ENCODE peak calls at places on chromosomes 6 and 20, in four cellular contexts. Q, W, I and O are unnamed samples.

GRCh38 chr6:41448256-41448655 is 97.9 kb upstream of the FOXP4 start:
- DNase-seq in Q (no peak), W (no peak), I (no peak), O (no peak)

GRCh38 chr20:55103188-55103587 is 627.8 kb downstream of the DOK5 start:
- DNase-seq in Q (no peak), W (no peak), I (no peak), O (no peak)

GRCh38 chr6:18656506-18656905 is 269.4 kb downstream of the RNF144B start:
- DNase-seq in Q (no peak), W (no peak), I (no peak), O (no peak)

GRCh38 chr20:40313730-40314129 is 375.3 kb downstream of the MAFB start:
- DNase-seq in Q (no peak), W (no peak), I (no peak), O (no peak)

GRCh38 chr6:35534396-35535170 is 21.9 kb upstream of the TULP1 start:
- DNase-seq in Q (no peak), W (no peak), I (no peak), O (peak)

GRCh38 chr20:57030611-57031600 is 235.5 kb downstream of the BMP7 start:
- DNase-seq in Q (no peak), W (no peak), I (no peak), O (no peak)

GRCh38 chr6:81475646-81476045 is 276.8 kb downstream of the TENT5A start:
- DNase-seq in Q (no peak), W (no peak), I (no peak), O (no peak)

GRCh38 chr20:47795214-47795667 is 10.0 kb upstream of the SULF2 start:
- DNase-seq in Q (no peak), W (no peak), I (peak), O (no peak)

GRCh38 chr20:51378171-51378928 is 164.2 kb downstream of the NFATC2 start:
- DNase-seq in Q (no peak), W (no peak), I (no peak), O (no peak)

GRCh38 chr6:118889163-118889562 is 4.8 kb upstream of the ASF1A start:
- DNase-seq in Q (no peak), W (no peak), I (no peak), O (no peak)

GRCh38 chr6:126015869-126016268 is 29.5 kb downstream of the TRMT11 start:
- DNase-seq in Q (no peak), W (no peak), I (no peak), O (no peak)

GRCh38 chr6:2205396-2205795 is 40.0 kb downstream of the GMDS start:
- DNase-seq in Q (no peak), W (no peak), I (no peak), O (no peak)

GRCh38 chr6:7185561-7185960 is 77.8 kb downstream of the RREB1 start:
- DNase-seq in Q (no peak), W (no peak), I (no peak), O (no peak)

GRCh38 chr20:16530201-16530681 is 43.0 kb downstream of the KIF16B start:
- DNase-seq in Q (no peak), W (no peak), I (no peak), O (no peak)

GRCh38 chr20:60478533-60478932 is 520.3 kb downstream of the CDH26 start:
- DNase-seq in Q (no peak), W (no peak), I (no peak), O (no peak)

GRCh38 chr20:62508641-62509051 is 32.9 kb upstream of the GATA5 start:
- DNase-seq in Q (no peak), W (no peak), I (no peak), O (no peak)

GRCh38 chr20:64116016-64116415 is 8.7 kb upstream of the NPBWR2 start:
- DNase-seq in Q (peak), W (no peak), I (no peak), O (no peak)

GRCh38 chr20:1368448-1369199 is 24.2 kb downstream of the FKBP1A start:
- DNase-seq in Q (no peak), W (no peak), I (no peak), O (no peak)

GRCh38 chr20:36861875-36862801 is 13.8 kb upstream of the TLDC2 start:
- DNase-seq in Q (peak), W (no peak), I (peak), O (no peak)

GRCh38 chr6:43317968-43318367 is 9.3 kb upstream of the CRIP3 start:
- DNase-seq in Q (no peak), W (no peak), I (no peak), O (no peak)

GRCh38 chr6:88866856-88867255 is 96.6 kb downstream of the RNGTT start:
- DNase-seq in Q (no peak), W (no peak), I (no peak), O (no peak)

GRCh38 chr6:139960676-139961075 is 586.2 kb upstream of the CITED2 start:
- DNase-seq in Q (no peak), W (no peak), I (no peak), O (no peak)

GRCh38 chr20:29762620-29763019 is 1494.8 kb upstream of the DEFB115 start:
- DNase-seq in Q (no peak), W (no peak), I (no peak), O (no peak)

GRCh38 chr6:1766663-1767062 is 156.9 kb downstream of the FOXC1 start:
- DNase-seq in Q (peak), W (no peak), I (no peak), O (no peak)

GRCh38 chr6:39280247-39280731 is 33.9 kb downstream of the KCNK17 start:
- DNase-seq in Q (no peak), W (no peak), I (no peak), O (no peak)

GRCh38 chr6:81814365-81815109 is 62.1 kb upstream of the TENT5A start:
- DNase-seq in Q (no peak), W (no peak), I (no peak), O (no peak)

GRCh38 chr6:155106456-155107107 is 111.5 kb downstream of the TIAM2 start:
- DNase-seq in Q (no peak), W (no peak), I (no peak), O (no peak)

GRCh38 chr20:62354811-62355341 is 12.2 kb downstream of the LAMA5 start:
- DNase-seq in Q (no peak), W (no peak), I (no peak), O (no peak)

GRCh38 chr20:53157443-53158408 is 185.6 kb downstream of the TSHZ2 start:
- DNase-seq in Q (no peak), W (no peak), I (no peak), O (no peak)

GRCh38 chr6:135514706-135515105 is 17.2 kb upstream of the AHI1 start:
- DNase-seq in Q (no peak), W (no peak), I (no peak), O (no peak)

GRCh38 chr6:122651031-122651430 is 40.8 kb downstream of the PKIB start:
- DNase-seq in Q (no peak), W (no peak), I (no peak), O (no peak)

GRCh38 chr6:106273087-106273486 is 52.5 kb downstream of the ATG5 start:
- DNase-seq in Q (no peak), W (peak), I (no peak), O (no peak)

GRCh38 chr20:57849126-57849867 is 139.5 kb upstream of the PMEPA1 start:
- DNase-seq in Q (no peak), W (no peak), I (no peak), O (no peak)

GRCh38 chr6:164227952-164228522 is 813.5 kb downstream of the QKI start:
- DNase-seq in Q (no peak), W (no peak), I (no peak), O (no peak)

GRCh38 chr20:21353236-21353635 is 44.1 kb downstream of the NKX2-4 start:
- DNase-seq in Q (no peak), W (no peak), I (no peak), O (no peak)

GRCh38 chr6:134675110-134676038 is 274.5 kb downstream of the ALDH8A1 start:
- DNase-seq in Q (no peak), W (no peak), I (no peak), O (no peak)

GRCh38 chr20:31569163-31570020 is 35.7 kb upstream of the ID1 start:
- DNase-seq in Q (peak), W (no peak), I (no peak), O (no peak)
- TF ChIP-seq CTCF in Q (no peak), W (peak), I (peak), O (peak)

GRCh38 chr6:34369385-34369784 is 23.1 kb downstream of the NUDT3 start:
- DNase-seq in Q (no peak), W (no peak), I (no peak), O (no peak)
- TF ChIP-seq CTCF in Q (no peak), W (no peak), I (no peak), O (no peak)

GRCh38 chr6:17269840-17270239 is 11.3 kb upstream of the RBM24 start:
- DNase-seq in Q (no peak), W (no peak), I (no peak), O (no peak)
- TF ChIP-seq CTCF in Q (no peak), W (no peak), I (no peak), O (no peak)

DNA sequence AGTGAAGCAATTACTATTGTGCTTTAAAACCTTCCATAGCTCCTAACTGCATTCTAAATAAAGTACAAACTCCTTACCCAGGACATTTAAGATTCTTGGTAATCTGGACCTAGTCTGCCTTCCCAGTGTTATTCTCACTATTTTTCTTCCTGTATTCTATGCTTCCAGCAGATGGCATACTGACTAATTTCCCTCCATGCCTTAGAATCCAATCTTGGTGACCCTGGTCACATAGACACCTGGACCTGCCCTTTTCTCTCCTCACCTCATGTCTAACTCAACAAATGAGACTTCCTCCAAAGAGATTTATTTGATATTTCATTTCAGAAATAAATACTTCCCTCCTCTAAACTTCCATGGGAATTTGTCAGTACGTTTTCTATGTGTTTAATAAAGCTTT is 25.8 kb downstream of the ROS1 start:
- DNase-seq in Q (no peak), W (no peak), I (no peak), O (no peak)
- TF ChIP-seq CTCF in Q (no peak), W (no peak), I (no peak), O (peak)

DNA sequence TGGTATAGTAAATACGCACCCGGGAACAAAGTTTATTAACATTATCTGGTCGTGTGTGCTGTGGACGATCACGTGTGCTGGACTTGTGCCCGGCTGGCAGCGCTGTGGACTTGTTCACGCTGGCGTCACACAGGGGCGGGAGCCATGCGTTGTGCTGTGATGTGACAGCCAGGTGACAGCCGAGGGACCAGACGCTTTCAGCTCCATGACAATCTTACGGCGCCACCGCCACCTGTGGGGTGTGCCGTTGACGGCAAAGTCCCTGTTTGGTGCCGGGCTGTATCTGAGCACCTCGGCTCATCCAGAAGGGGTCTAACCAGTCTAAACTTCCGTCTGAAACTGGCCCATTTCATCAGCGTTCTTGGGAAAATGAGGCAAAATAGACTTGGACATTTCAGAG is 25.2 kb downstream of the DLL1 start:
- DNase-seq in Q (no peak), W (no peak), I (peak), O (no peak)
- TF ChIP-seq CTCF in Q (no peak), W (no peak), I (no peak), O (peak)

DNA sequence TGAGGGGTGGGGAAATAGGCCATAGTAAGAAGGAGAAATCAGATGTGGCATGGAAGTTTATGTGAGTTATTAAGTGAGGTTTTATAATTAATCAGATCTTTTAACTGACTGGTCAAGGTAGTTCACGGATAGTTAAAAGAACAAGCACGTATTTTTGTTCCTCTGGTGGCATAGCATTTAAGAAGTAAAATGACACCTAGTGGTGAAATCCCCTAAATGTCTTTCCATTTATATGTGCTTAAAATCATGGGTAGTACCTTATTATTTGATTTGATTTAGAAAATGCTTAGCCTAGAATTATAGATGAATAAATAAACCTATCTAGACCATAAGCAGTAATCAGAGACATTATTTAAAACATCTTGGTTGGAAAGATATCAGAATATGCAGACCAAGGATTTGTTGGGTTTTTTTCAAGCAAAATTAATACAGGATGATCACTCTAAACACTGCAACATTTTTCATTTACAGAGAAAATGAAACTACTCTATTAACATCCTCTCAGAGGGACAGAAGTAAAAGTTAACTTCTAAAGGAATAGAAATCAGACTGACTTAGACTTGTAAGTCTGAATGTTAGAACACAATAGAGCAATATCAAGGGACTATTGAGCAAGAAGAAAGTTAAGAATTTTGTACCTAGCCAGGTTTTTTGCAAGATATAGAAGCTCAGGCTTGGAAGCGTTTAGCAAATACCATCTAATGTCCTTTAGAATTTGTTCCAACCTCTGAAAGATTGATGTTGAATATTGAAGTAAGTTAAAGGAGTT is 81.1 kb downstream of the STXBP5 start:
- DNase-seq in Q (no peak), W (no peak), I (no peak), O (no peak)
- TF ChIP-seq CTCF in Q (no peak), W (peak), I (no peak), O (peak)

GRCh38 chr20:11843289-11843688 is 74.4 kb upstream of the BTBD3 start:
- DNase-seq in Q (no peak), W (no peak), I (no peak), O (no peak)

GRCh38 chr20:11833825-11834224 is 83.9 kb upstream of the BTBD3 start:
- DNase-seq in Q (no peak), W (no peak), I (no peak), O (no peak)

GRCh38 chr20:11832397-11832796 is 85.3 kb upstream of the BTBD3 start:
- DNase-seq in Q (no peak), W (no peak), I (no peak), O (no peak)

GRCh38 chr20:11841972-11842461 is 75.7 kb upstream of the BTBD3 start:
- DNase-seq in Q (no peak), W (no peak), I (no peak), O (no peak)

GRCh38 chr20:11838076-11838636 is 79.5 kb upstream of the BTBD3 start:
- DNase-seq in Q (no peak), W (no peak), I (no peak), O (no peak)
- TF ChIP-seq CTCF in Q (no peak), W (no peak), I (no peak), O (no peak)

DNA sequence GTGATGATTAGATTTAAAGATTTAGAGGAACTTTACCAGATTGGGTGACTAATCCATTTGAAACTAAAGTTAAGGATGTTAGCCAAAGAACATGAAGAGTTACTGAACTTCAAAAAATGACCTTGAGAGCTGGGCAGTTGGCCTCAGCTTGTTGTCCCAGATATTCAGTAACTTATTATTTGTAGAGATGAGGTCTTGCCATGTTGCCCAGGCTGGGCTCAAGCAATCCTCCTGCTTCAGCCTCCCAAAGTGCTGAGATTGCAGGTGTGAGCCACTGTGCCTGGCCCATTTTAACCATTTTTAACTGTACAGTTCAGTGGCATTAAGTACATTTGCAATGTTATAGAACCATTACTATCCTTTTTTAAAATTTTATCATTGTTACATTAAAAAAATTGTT is 161.5 kb downstream of the SLC16A10 start:
- DNase-seq in Q (no peak), W (no peak), I (no peak), O (no peak)
- TF ChIP-seq CTCF in Q (no peak), W (no peak), I (no peak), O (no peak)

DNA sequence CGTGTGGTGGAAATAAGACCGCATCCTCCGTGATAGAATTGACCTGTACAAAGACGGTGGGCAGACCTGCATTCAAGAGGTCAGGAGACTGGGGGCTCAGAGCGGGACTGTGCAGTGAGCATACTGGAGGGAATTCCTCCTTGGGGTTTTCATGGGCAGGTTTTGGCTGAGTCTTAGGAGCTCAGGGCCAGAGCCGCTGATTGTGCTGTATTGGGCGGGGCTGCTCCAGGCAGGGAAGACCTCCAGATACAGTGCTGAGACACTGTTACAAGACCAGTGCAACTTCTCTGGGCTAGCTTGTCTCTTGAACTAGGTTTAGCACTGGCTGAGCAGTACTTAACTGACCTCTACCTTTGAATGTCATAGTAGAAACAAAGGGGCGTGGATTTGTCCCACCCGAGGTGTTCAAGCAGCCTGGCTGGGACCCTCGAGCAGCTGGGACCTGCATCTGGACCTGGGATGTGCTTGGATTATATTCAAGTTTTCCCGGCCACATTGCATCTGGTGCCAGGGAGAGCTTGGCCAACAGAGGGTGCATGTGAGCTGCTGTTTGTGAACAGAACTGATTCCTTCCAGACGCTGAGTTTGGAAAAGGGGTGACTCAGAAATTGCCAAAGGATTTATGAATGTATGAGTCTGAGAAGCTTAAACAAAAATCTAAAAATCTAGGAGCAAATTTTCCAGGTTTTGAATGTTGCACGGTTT is 33.4 kb upstream of the SLC22A1 start:
- DNase-seq in Q (no peak), W (no peak), I (peak), O (peak)
- TF ChIP-seq CTCF in Q (no peak), W (no peak), I (peak), O (peak)